ENCODE peak calls at places on chromosomes 12 and 14, in seven cellular contexts. One of them, this sample, is unnamed.

GRCh38 chr14:99258341-99258781 is 13.6 kb downstream of the BCL11B start:
- DNase-seq in aorta: no peak
- DNase-seq in thoracic aorta: no peak
- DNase-seq in left ventricle myocardium inferior: no peak
- DNase-seq in endodermal cell: peak; percentile 75
- DNase-seq in CD4-positive, alpha-beta memory T cell: peak; percentile 3
- DNase-seq in tibial artery: no peak
- DNase-seq in this sample: no peak

GRCh38 chr14:65290830-65291229 is 121.7 kb upstream of the FUT8 start:
- DNase-seq in thoracic aorta: no peak
- DNase-seq in aorta: no peak
- DNase-seq in CD4-positive, alpha-beta memory T cell: no peak
- DNase-seq in tibial artery: no peak
- DNase-seq in left ventricle myocardium inferior: no peak
- DNase-seq in endodermal cell: no peak
- DNase-seq in this sample: no peak

GRCh38 chr14:49250109-49250508 is 336.1 kb downstream of the RPS29 start:
- DNase-seq in aorta: no peak
- DNase-seq in endodermal cell: no peak
- DNase-seq in tibial artery: no peak
- DNase-seq in left ventricle myocardium inferior: no peak
- DNase-seq in thoracic aorta: no peak
- DNase-seq in CD4-positive, alpha-beta memory T cell: no peak
- DNase-seq in this sample: no peak

GRCh38 chr12:4505381-4505986 is 33.2 kb upstream of the RAD51AP1 start:
- DNase-seq in CD4-positive, alpha-beta memory T cell: no peak
- DNase-seq in left ventricle myocardium inferior: no peak
- DNase-seq in aorta: no peak
- DNase-seq in thoracic aorta: no peak
- DNase-seq in tibial artery: no peak
- DNase-seq in endodermal cell: no peak
- DNase-seq in this sample: no peak

GRCh38 chr12:49068879-49069506 is 786 bp downstream of the RHEBL1 start:
- DNase-seq in aorta: no peak
- DNase-seq in tibial artery: no peak
- DNase-seq in left ventricle myocardium inferior: no peak
- DNase-seq in CD4-positive, alpha-beta memory T cell: no peak
- DNase-seq in thoracic aorta: no peak
- DNase-seq in endodermal cell: no peak
- DNase-seq in this sample: no peak

GRCh38 chr12:100827901-100828520 is 33.4 kb downstream of the ANO4 start:
- DNase-seq in left ventricle myocardium inferior: no peak
- DNase-seq in thoracic aorta: no peak
- DNase-seq in CD4-positive, alpha-beta memory T cell: no peak
- DNase-seq in tibial artery: no peak
- DNase-seq in aorta: no peak
- DNase-seq in endodermal cell: peak; percentile 61
- DNase-seq in this sample: no peak

GRCh38 chr14:52840916-52841315 is 49.5 kb upstream of the GNPNAT1 start:
- DNase-seq in tibial artery: peak; percentile 56
- DNase-seq in CD4-positive, alpha-beta memory T cell: no peak
- DNase-seq in aorta: no peak
- DNase-seq in left ventricle myocardium inferior: no peak
- DNase-seq in endodermal cell: no peak
- DNase-seq in thoracic aorta: no peak
- DNase-seq in this sample: no peak

GRCh38 chr12:105507311-105508035 is 177.0 kb downstream of the C12orf75 start:
- DNase-seq in tibial artery: no peak
- DNase-seq in thoracic aorta: no peak
- DNase-seq in aorta: no peak
- DNase-seq in endodermal cell: no peak
- DNase-seq in CD4-positive, alpha-beta memory T cell: no peak
- DNase-seq in left ventricle myocardium inferior: no peak
- DNase-seq in this sample: peak; percentile 17

GRCh38 chr14:88919502-88919901 is 95.1 kb downstream of the TTC8 start:
- DNase-seq in tibial artery: no peak
- DNase-seq in aorta: no peak
- DNase-seq in thoracic aorta: no peak
- DNase-seq in left ventricle myocardium inferior: no peak
- DNase-seq in CD4-positive, alpha-beta memory T cell: no peak
- DNase-seq in endodermal cell: no peak
- DNase-seq in this sample: no peak

GRCh38 chr14:100468557-100468956 is 118.7 kb downstream of the BEGAIN start:
- DNase-seq in endodermal cell: no peak
- DNase-seq in aorta: no peak
- DNase-seq in thoracic aorta: no peak
- DNase-seq in CD4-positive, alpha-beta memory T cell: no peak
- DNase-seq in left ventricle myocardium inferior: no peak
- DNase-seq in tibial artery: no peak
- DNase-seq in this sample: no peak

GRCh38 chr12:53060721-53061276 is 10.9 kb downstream of the TNS2 start:
- DNase-seq in aorta: peak; percentile 79
- DNase-seq in left ventricle myocardium inferior: no peak
- DNase-seq in thoracic aorta: no peak
- DNase-seq in tibial artery: peak; percentile 42
- DNase-seq in endodermal cell: no peak
- DNase-seq in CD4-positive, alpha-beta memory T cell: no peak
- DNase-seq in this sample: no peak

GRCh38 chr12:24113701-24114100 is 164.2 kb upstream of the SOX5 start:
- DNase-seq in tibial artery: no peak
- DNase-seq in endodermal cell: no peak
- DNase-seq in CD4-positive, alpha-beta memory T cell: no peak
- DNase-seq in left ventricle myocardium inferior: no peak
- DNase-seq in aorta: no peak
- DNase-seq in thoracic aorta: no peak
- DNase-seq in this sample: no peak

GRCh38 chr12:114168061-114168460 is 201.9 kb upstream of the RBM19 start:
- DNase-seq in aorta: no peak
- DNase-seq in CD4-positive, alpha-beta memory T cell: no peak
- DNase-seq in endodermal cell: no peak
- DNase-seq in thoracic aorta: no peak
- DNase-seq in left ventricle myocardium inferior: no peak
- DNase-seq in tibial artery: no peak
- DNase-seq in this sample: no peak

GRCh38 chr12:2960432-2960956 is 1.3 kb downstream of the TEAD4 start:
- DNase-seq in left ventricle myocardium inferior: no peak
- DNase-seq in thoracic aorta: no peak
- DNase-seq in tibial artery: no peak
- DNase-seq in CD4-positive, alpha-beta memory T cell: no peak
- DNase-seq in aorta: no peak
- DNase-seq in endodermal cell: peak; percentile 78
- DNase-seq in this sample: no peak

GRCh38 chr12:121334513-121335343 is 17.5 kb downstream of the ANAPC5 start:
- DNase-seq in tibial artery: no peak
- DNase-seq in thoracic aorta: no peak
- DNase-seq in endodermal cell: no peak
- DNase-seq in CD4-positive, alpha-beta memory T cell: peak; percentile 58
- DNase-seq in aorta: no peak
- DNase-seq in left ventricle myocardium inferior: no peak
- DNase-seq in this sample: no peak

GRCh38 chr12:55060470-55060869 is 40.7 kb downstream of the NEUROD4 start:
- DNase-seq in aorta: no peak
- DNase-seq in left ventricle myocardium inferior: no peak
- DNase-seq in CD4-positive, alpha-beta memory T cell: no peak
- DNase-seq in tibial artery: no peak
- DNase-seq in thoracic aorta: no peak
- DNase-seq in endodermal cell: peak; percentile 65
- DNase-seq in this sample: no peak

GRCh38 chr12:124939428-124940142 is 25.1 kb upstream of the UBC start:
- DNase-seq in aorta: peak; percentile 95
- DNase-seq in endodermal cell: peak; percentile 99
- DNase-seq in left ventricle myocardium inferior: peak; percentile 85
- DNase-seq in thoracic aorta: peak; percentile 60
- DNase-seq in tibial artery: peak; percentile 82
- DNase-seq in CD4-positive, alpha-beta memory T cell: peak; percentile 93
- DNase-seq in this sample: peak; percentile 98

GRCh38 chr12:124940393-124941169 is 26.1 kb upstream of the UBC start:
- DNase-seq in thoracic aorta: peak; percentile 57
- DNase-seq in left ventricle myocardium inferior: peak; percentile 91
- DNase-seq in tibial artery: peak; percentile 92
- DNase-seq in endodermal cell: peak; percentile 98
- DNase-seq in CD4-positive, alpha-beta memory T cell: peak; percentile 76
- DNase-seq in aorta: peak; percentile 93
- DNase-seq in this sample: peak; percentile 98

GRCh38 chr12:124938606-124939427 is 24.4 kb upstream of the UBC start:
- DNase-seq in tibial artery: peak; percentile 74
- DNase-seq in left ventricle myocardium inferior: peak; percentile 57
- DNase-seq in aorta: peak; percentile 81
- DNase-seq in CD4-positive, alpha-beta memory T cell: no peak
- DNase-seq in endodermal cell: peak; percentile 86
- DNase-seq in thoracic aorta: peak; percentile 28
- DNase-seq in this sample: no peak

GRCh38 chr12:124940143-124940392 is 25.6 kb upstream of the UBC start:
- DNase-seq in endodermal cell: no peak
- DNase-seq in tibial artery: no peak
- DNase-seq in thoracic aorta: no peak
- DNase-seq in aorta: no peak
- DNase-seq in CD4-positive, alpha-beta memory T cell: no peak
- DNase-seq in left ventricle myocardium inferior: no peak
- DNase-seq in this sample: no peak

DNA sequence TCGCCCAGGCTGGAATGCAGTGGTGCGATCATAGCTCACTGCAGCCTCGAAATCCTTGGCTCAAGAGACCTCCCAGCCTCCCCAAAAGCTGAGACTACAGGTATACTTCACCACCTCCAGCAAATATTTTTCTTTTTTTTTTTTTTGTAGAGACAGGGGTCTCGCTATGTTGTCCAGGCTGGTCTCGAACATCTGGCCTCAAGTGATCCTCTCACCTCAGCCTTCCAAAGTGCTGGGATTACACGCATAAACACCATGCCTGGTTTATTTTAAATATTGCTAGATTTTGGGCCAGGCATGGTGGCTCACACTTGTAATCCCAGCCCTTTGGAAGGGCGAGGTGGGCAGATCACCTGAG is 26.7 kb upstream of the UBC start:
- DNase-seq in left ventricle myocardium inferior: no peak
- DNase-seq in endodermal cell: no peak
- DNase-seq in aorta: no peak
- DNase-seq in tibial artery: no peak
- DNase-seq in thoracic aorta: no peak
- DNase-seq in CD4-positive, alpha-beta memory T cell: no peak
- DNase-seq in this sample: no peak
- H3K4me3 ChIP-seq in left ventricle myocardium inferior: peak overlapping the region; percentile 65
- H3K4me3 ChIP-seq in endodermal cell: peak overlapping the region; percentile 93
- H3K4me3 ChIP-seq in aorta: no peak overlapping the region
- H3K4me3 ChIP-seq in tibial artery: peak overlapping the region; percentile 56
- H3K4me3 ChIP-seq in thoracic aorta: peak overlapping the region; percentile 79
- H3K4me3 ChIP-seq in CD4-positive, alpha-beta memory T cell: peak overlapping the region; percentile 82
- H3K4me3 ChIP-seq in this sample: peak overlapping the region; percentile 56

GRCh38 chr12:131135311-131135785 is 181.6 kb downstream of the ADGRD1 start:
- DNase-seq in endodermal cell: no peak
- DNase-seq in CD4-positive, alpha-beta memory T cell: no peak
- DNase-seq in thoracic aorta: no peak
- DNase-seq in tibial artery: no peak
- DNase-seq in aorta: peak; percentile 64
- DNase-seq in left ventricle myocardium inferior: no peak
- DNase-seq in this sample: no peak

GRCh38 chr12:131133994-131134393 is 180.3 kb downstream of the ADGRD1 start:
- DNase-seq in endodermal cell: no peak
- DNase-seq in aorta: peak; percentile 17
- DNase-seq in left ventricle myocardium inferior: no peak
- DNase-seq in thoracic aorta: no peak
- DNase-seq in CD4-positive, alpha-beta memory T cell: no peak
- DNase-seq in tibial artery: no peak
- DNase-seq in this sample: no peak

GRCh38 chr12:131133015-131133905 is 179.6 kb downstream of the ADGRD1 start:
- DNase-seq in thoracic aorta: no peak
- DNase-seq in tibial artery: peak; percentile 75
- DNase-seq in left ventricle myocardium inferior: no peak
- DNase-seq in CD4-positive, alpha-beta memory T cell: no peak
- DNase-seq in endodermal cell: no peak
- DNase-seq in aorta: peak; percentile 75
- DNase-seq in this sample: no peak

GRCh38 chr12:131135786-131136538 is 182.3 kb downstream of the ADGRD1 start:
- DNase-seq in CD4-positive, alpha-beta memory T cell: no peak
- DNase-seq in endodermal cell: no peak
- DNase-seq in tibial artery: no peak
- DNase-seq in left ventricle myocardium inferior: no peak
- DNase-seq in thoracic aorta: no peak
- DNase-seq in aorta: no peak
- DNase-seq in this sample: no peak

GRCh38 chr12:131134523-131135310 is 181.0 kb downstream of the ADGRD1 start:
- DNase-seq in endodermal cell: no peak
- DNase-seq in CD4-positive, alpha-beta memory T cell: no peak
- DNase-seq in thoracic aorta: no peak
- DNase-seq in left ventricle myocardium inferior: no peak
- DNase-seq in tibial artery: no peak
- DNase-seq in aorta: peak; percentile 62
- DNase-seq in this sample: no peak
- H3K9me3 ChIP-seq in endodermal cell: no peaks in the 10 kb centered on the region
- H3K9me3 ChIP-seq in CD4-positive, alpha-beta memory T cell: no peaks in the 10 kb centered on the region
- H3K9me3 ChIP-seq in thoracic aorta: no peaks in the 10 kb centered on the region
- H3K9me3 ChIP-seq in left ventricle myocardium inferior: no peaks in the 10 kb centered on the region
- H3K9me3 ChIP-seq in tibial artery: no peaks in the 10 kb centered on the region
- H3K9me3 ChIP-seq in aorta: no peaks in the 10 kb centered on the region
- H3K9me3 ChIP-seq in this sample: no peaks in the 10 kb centered on the region

GRCh38 chr14:93728651-93729016 is 59.7 kb downstream of the PRIMA1 start:
- DNase-seq in endodermal cell: no peak
- DNase-seq in left ventricle myocardium inferior: no peak
- DNase-seq in CD4-positive, alpha-beta memory T cell: no peak
- DNase-seq in thoracic aorta: no peak
- DNase-seq in tibial artery: no peak
- DNase-seq in aorta: no peak
- DNase-seq in this sample: no peak
- H3K4me3 ChIP-seq in endodermal cell: no peak overlapping the region
- H3K4me3 ChIP-seq in left ventricle myocardium inferior: no peak overlapping the region
- H3K4me3 ChIP-seq in CD4-positive, alpha-beta memory T cell: no peak overlapping the region
- H3K4me3 ChIP-seq in thoracic aorta: no peak overlapping the region
- H3K4me3 ChIP-seq in tibial artery: no peak overlapping the region
- H3K4me3 ChIP-seq in aorta: no peak overlapping the region
- H3K4me3 ChIP-seq in this sample: no peak overlapping the region

DNA sequence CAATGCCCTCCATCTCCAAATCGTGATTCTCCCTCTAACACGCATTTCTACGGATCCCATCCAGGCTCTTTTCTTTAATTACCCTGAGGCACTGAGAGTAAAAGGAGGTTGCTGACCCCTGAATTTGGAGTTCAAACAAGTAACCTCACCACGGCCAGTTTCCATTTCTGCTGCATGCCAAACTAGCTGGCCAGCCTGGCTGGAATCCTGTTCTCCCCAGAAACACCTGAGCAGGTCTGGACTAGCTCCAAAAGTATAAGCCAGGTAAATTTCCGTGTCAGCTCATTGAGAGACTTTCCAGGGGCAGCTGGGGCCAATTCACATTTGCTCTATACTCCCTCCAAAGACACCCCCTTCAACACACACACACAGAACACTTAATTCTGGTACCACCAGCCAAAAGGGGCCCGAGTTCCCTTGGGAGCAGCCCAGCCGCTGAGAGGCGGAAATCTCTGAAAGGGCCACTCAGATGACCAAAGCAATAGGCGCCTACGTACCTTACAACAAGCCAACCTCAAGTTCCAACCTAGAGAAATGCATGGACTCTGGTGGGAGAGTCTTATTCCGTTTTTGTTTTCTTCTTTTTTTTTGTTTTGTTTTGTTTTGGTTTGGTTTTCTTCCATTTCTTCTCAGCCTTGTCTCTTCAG is 131.4 kb downstream of the NDUFA12 start:
- DNase-seq in tibial artery: no peak
- DNase-seq in thoracic aorta: no peak
- DNase-seq in CD4-positive, alpha-beta memory T cell: no peak
- DNase-seq in aorta: no peak
- DNase-seq in endodermal cell: no peak
- DNase-seq in left ventricle myocardium inferior: no peak
- DNase-seq in this sample: peak; percentile 72
- H3K9me3 ChIP-seq in tibial artery: no peaks in the 10 kb centered on the region
- H3K9me3 ChIP-seq in thoracic aorta: no peaks in the 10 kb centered on the region
- H3K9me3 ChIP-seq in CD4-positive, alpha-beta memory T cell: no peaks in the 10 kb centered on the region
- H3K9me3 ChIP-seq in aorta: no peaks in the 10 kb centered on the region
- H3K9me3 ChIP-seq in endodermal cell: no peaks in the 10 kb centered on the region
- H3K9me3 ChIP-seq in left ventricle myocardium inferior: no peaks in the 10 kb centered on the region
- H3K9me3 ChIP-seq in this sample: no peaks in the 10 kb centered on the region

GRCh38 chr14:70029296-70030132 is 150.3 kb downstream of the SMOC1 start:
- DNase-seq in endodermal cell: no peak
- DNase-seq in CD4-positive, alpha-beta memory T cell: no peak
- DNase-seq in left ventricle myocardium inferior: no peak
- DNase-seq in aorta: no peak
- DNase-seq in tibial artery: no peak
- DNase-seq in thoracic aorta: no peak
- DNase-seq in this sample: no peak
- H3K4me3 ChIP-seq in endodermal cell: no peak overlapping the region
- H3K4me3 ChIP-seq in CD4-positive, alpha-beta memory T cell: no peak overlapping the region
- H3K4me3 ChIP-seq in left ventricle myocardium inferior: no peak overlapping the region
- H3K4me3 ChIP-seq in aorta: no peak overlapping the region
- H3K4me3 ChIP-seq in tibial artery: no peak overlapping the region
- H3K4me3 ChIP-seq in thoracic aorta: no peak overlapping the region
- H3K4me3 ChIP-seq in this sample: no peak overlapping the region

This sample was measured in esophagus muscularis mucosa.